ENCODE peak calls at places on chromosomes 3 and 15, in four cellular contexts. Y is iPS DF 6.9, G is heart left ventricle, I is right atrium auricular region. B is an unnamed sample.
A peak's percentile ranks its signal among the peaks of the same experiment; 100 is the strongest.

GRCh38 chr3:127541320-127541719 is 49.2 kb downstream of the TPRA1 start:
- DNase-seq in I (no peak), G (no peak), Y (no peak), B (no peak)

GRCh38 chr3:4866841-4867240 is 112.4 kb upstream of the BHLHE40 start:
- DNase-seq in I (no peak), G (no peak), Y (no peak), B (no peak)

GRCh38 chr3:24519368-24520100 is 24.9 kb upstream of the THRB start:
- DNase-seq in G (peak; percentile 30), Y (no peak), I (no peak), B (no peak)

GRCh38 chr3:94098487-94098886 is 35.6 kb downstream of the NSUN3 start:
- DNase-seq in Y (no peak), I (no peak), G (no peak), B (no peak)

GRCh38 chr15:76973362-76973743 is 21.6 kb upstream of the PSTPIP1 start:
- DNase-seq in Y (peak; percentile 70), I (no peak), G (peak; percentile 67), B (no peak)

GRCh38 chr15:91572110-91572509 is 281.4 kb upstream of the SLCO3A1 start:
- DNase-seq in I (no peak), G (peak; percentile 33), Y (no peak), B (no peak)

GRCh38 chr3:13338231-13338630 is 81.9 kb downstream of the NUP210 start:
- DNase-seq in I (no peak), G (no peak), Y (no peak), B (no peak)

GRCh38 chr3:108946292-108947290 is 7.1 kb downstream of the GUCA1C start:
- DNase-seq in Y (no peak), G (no peak), I (no peak), B (no peak)

GRCh38 chr3:15267502-15267901 is 61.5 kb downstream of the CAPN7 start:
- DNase-seq in Y (no peak), I (peak; percentile 56), G (no peak), B (no peak)

GRCh38 chr3:54600441-54601204 is 327.2 kb downstream of the LRTM1 start:
- DNase-seq in G (peak; percentile 49), Y (no peak), I (no peak), B (peak; percentile 18)

GRCh38 chr3:190514163-190515153 is 573 bp downstream of the IL1RAP start:
- DNase-seq in Y (no peak), I (peak; percentile 69), G (peak; percentile 50), B (peak; percentile 4)

GRCh38 chr15:70480196-70480856 is 283.0 kb downstream of the UACA start:
- DNase-seq in Y (no peak), I (no peak), G (no peak), B (no peak)

GRCh38 chr15:42079401-42079908 is 14.9 kb downstream of the PLA2G4D start:
- DNase-seq in I (no peak), G (no peak), Y (no peak), B (no peak)

GRCh38 chr15:74179983-74180688 is 6.6 kb downstream of the ISLR start:
- DNase-seq in Y (no peak), G (peak; percentile 67), I (no peak), B (no peak)

GRCh38 chr3:46359748-46360509 is 6.0 kb downstream of the CCR2 start:
- DNase-seq in Y (no peak), I (no peak), G (no peak), B (no peak)

GRCh38 chr15:32651229-32651837 is 9.8 kb downstream of the SCG5 start:
- DNase-seq in Y (peak; percentile 67), I (no peak), G (no peak), B (no peak)

GRCh38 chr3:41117398-41117870 is 81.9 kb upstream of the CTNNB1 start:
- DNase-seq in Y (no peak), I (peak; percentile 92), G (peak; percentile 95), B (peak; percentile 70)

GRCh38 chr3:113660458-113660857 is 36.0 kb downstream of the USF3 start:
- DNase-seq in I (no peak), G (no peak), Y (no peak), B (no peak)

GRCh38 chr3:103047640-103048370 is 613.0 kb downstream of the ZPLD1 start:
- DNase-seq in I (no peak), Y (no peak), G (no peak), B (no peak)

GRCh38 chr15:60379466-60380274 is 18.1 kb downstream of the ANXA2 start:
- DNase-seq in Y (no peak), G (no peak), I (no peak), B (no peak)

GRCh38 chr15:59294574-59294960 is 78.1 kb downstream of the MYO1E start:
- DNase-seq in Y (no peak), I (no peak), G (no peak), B (no peak)

GRCh38 chr3:53799338-53799865 is 46.8 kb downstream of the CHDH start:
- DNase-seq in Y (no peak), G (no peak), I (no peak), B (no peak)

GRCh38 chr3:17932372-17932771 is 189.9 kb upstream of the TBC1D5 start:
- DNase-seq in G (no peak), I (no peak), Y (no peak), B (no peak)

GRCh38 chr15:92232317-92232716 is 161.4 kb upstream of the ST8SIA2 start:
- DNase-seq in Y (no peak), G (no peak), I (no peak), B (no peak)

GRCh38 chr15:76349301-76350070 is 12.9 kb downstream of the ISL2 start:
- DNase-seq in Y (no peak), G (no peak), I (no peak), B (no peak)

GRCh38 chr15:34810455-34811146 is 15.3 kb upstream of the ACTC1 start:
- DNase-seq in G (no peak), Y (no peak), I (no peak), B (peak; percentile 34)

GRCh38 chr3:16326724-16327349 is 61.8 kb downstream of the OXNAD1 start:
- DNase-seq in Y (no peak), I (peak; percentile 55), G (no peak), B (no peak)

GRCh38 chr3:16329036-16329791 is 64.2 kb downstream of the OXNAD1 start:
- DNase-seq in G (no peak), I (peak; percentile 54), Y (no peak), B (peak; percentile 65)

GRCh38 chr3:16323737-16324136 is 58.7 kb downstream of the OXNAD1 start:
- DNase-seq in Y (no peak), G (no peak), I (peak; percentile 40), B (no peak)

GRCh38 chr3:16328124-16328523 is 63.1 kb downstream of the OXNAD1 start:
- DNase-seq in G (no peak), Y (no peak), I (peak; percentile 32), B (no peak)

GRCh38 chr3:16325850-16326249 is 60.8 kb downstream of the OXNAD1 start:
- DNase-seq in Y (no peak), G (no peak), I (peak; percentile 16), B (no peak)
- H3K36me3 ChIP-seq in Y (peaks cover 7% of the 10 kb centered on the region), G (peaks cover 75% of the 10 kb centered on the region), I (peaks cover 35% of the 10 kb centered on the region), B (peaks cover 17% of the 10 kb centered on the region)

GRCh38 chr15:72473670-72474465 is at the start of gene ARIH1:
- DNase-seq in Y (peak; percentile 88), G (peak; percentile 99), I (peak; percentile 98), B (peak; percentile 96)

GRCh38 chr15:72475674-72476073 is 1.5 kb downstream of the ARIH1 start:
- DNase-seq in I (no peak), G (no peak), Y (no peak), B (no peak)

GRCh38 chr15:72472907-72473669 is 1.0 kb upstream of the ARIH1 start:
- DNase-seq in Y (no peak), I (no peak), G (no peak), B (no peak)

GRCh38 chr15:72474466-72474911 is 359 bp downstream of the ARIH1 start:
- DNase-seq in Y (no peak), I (no peak), G (no peak), B (no peak)

GRCh38 chr15:72474912-72475601 is 927 bp downstream of the ARIH1 start:
- DNase-seq in G (peak; percentile 81), Y (no peak), I (peak; percentile 83), B (peak; percentile 80)
- H3K4me1 ChIP-seq in G (peaks cover 29% of the 10 kb centered on the region), Y (no peaks in the 10 kb centered on the region), I (peaks cover 42% of the 10 kb centered on the region), B (peaks cover 42% of the 10 kb centered on the region)

GRCh38 chr15:51965691-51966090 is 5.9 kb downstream of the LEO1 start:
- DNase-seq in Y (no peak), G (no peak), I (no peak), B (no peak)
- H3K36me3 ChIP-seq in Y (peaks cover 2% of the 10 kb centered on the region), G (peaks cover 41% of the 10 kb centered on the region), I (peaks cover 16% of the 10 kb centered on the region), B (peaks cover 5% of the 10 kb centered on the region)

GRCh38 chr15:99503411-99503810 is 62.4 kb upstream of the MEF2A start:
- DNase-seq in Y (no peak), G (no peak), I (no peak), B (no peak)
- H3K4me1 ChIP-seq in Y (no peaks in the 10 kb centered on the region), G (peaks cover 24% of the 10 kb centered on the region), I (peaks cover 41% of the 10 kb centered on the region), B (peaks cover 32% of the 10 kb centered on the region)

GRCh38 chr3:100744671-100745070 is 35.4 kb downstream of the TFG start:
- DNase-seq in Y (no peak), G (no peak), I (no peak), B (no peak)

GRCh38 chr3:100748967-100749366 is 39.7 kb downstream of the TFG start:
- DNase-seq in I (no peak), Y (no peak), G (no peak), B (no peak)

GRCh38 chr3:100745617-100746016 is 36.3 kb downstream of the TFG start:
- DNase-seq in Y (no peak), G (no peak), I (no peak), B (no peak)

GRCh38 chr3:100746056-100746455 is 36.8 kb downstream of the TFG start:
- DNase-seq in I (no peak), Y (no peak), G (no peak), B (no peak)

GRCh38 chr3:100748220-100748619 is 38.9 kb downstream of the TFG start:
- DNase-seq in G (no peak), I (no peak), Y (no peak), B (no peak)
- H3K36me3 ChIP-seq in G (peaks cover 97% of the 10 kb centered on the region), I (peaks cover 65% of the 10 kb centered on the region), Y (peaks cover 5% of the 10 kb centered on the region), B (peaks cover 55% of the 10 kb centered on the region)

DNA sequence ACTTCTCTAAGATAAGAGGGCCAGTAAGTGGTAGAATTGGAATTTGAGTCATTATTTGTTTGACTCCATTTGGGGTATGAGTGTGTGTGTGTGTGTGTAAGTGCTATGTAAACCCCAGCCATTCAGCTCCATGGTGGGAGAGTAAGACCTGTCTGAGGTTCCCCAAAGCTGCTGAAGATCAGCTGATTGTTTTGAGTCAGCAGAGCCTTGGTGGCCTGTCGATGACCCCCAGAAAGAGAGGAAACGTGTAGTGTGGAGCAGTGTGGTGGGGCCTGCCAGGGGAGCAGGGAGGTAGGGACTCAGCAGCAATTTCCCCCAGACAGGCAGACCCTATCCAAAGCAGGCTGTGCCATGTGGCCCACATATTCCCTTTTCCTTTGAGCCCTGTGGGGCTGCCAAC is 5.3 kb downstream of the DVL3 start:
- DNase-seq in G (no peak), Y (no peak), I (no peak), B (no peak)
- H3K4me1 ChIP-seq in G (peaks cover 29% of the 10 kb centered on the region), Y (peaks cover 2% of the 10 kb centered on the region), I (peaks cover 75% of the 10 kb centered on the region), B (peaks cover 47% of the 10 kb centered on the region)

GRCh38 chr3:170090601-170090981 is 52.8 kb downstream of the GPR160 start:
- DNase-seq in G (no peak), Y (no peak), I (no peak), B (no peak)

GRCh38 chr3:170089862-170090600 is 52.2 kb downstream of the GPR160 start:
- DNase-seq in I (no peak), Y (no peak), G (no peak), B (no peak)

GRCh38 chr3:170096342-170096741 is 58.5 kb downstream of the GPR160 start:
- DNase-seq in G (no peak), I (no peak), Y (no peak), B (no peak)

GRCh38 chr3:170095771-170096170 is 58.0 kb downstream of the GPR160 start:
- DNase-seq in I (no peak), Y (no peak), G (no peak), B (no peak)

GRCh38 chr3:170092907-170093306 is 55.1 kb downstream of the GPR160 start:
- DNase-seq in G (no peak), Y (no peak), I (no peak), B (no peak)
- H3K36me3 ChIP-seq in G (peaks cover 75% of the 10 kb centered on the region), Y (no peaks in the 10 kb centered on the region), I (peaks cover 35% of the 10 kb centered on the region), B (peaks cover 35% of the 10 kb centered on the region)